ENCODE peak calls at places on chromosomes 13 and 19, in four cellular contexts. One of them, this sample, is unnamed.

GRCh38 chr19:6250024-6250605 is 29.7 kb downstream of the MLLT1 start:
- DNase-seq in HT-29: no peak
- DNase-seq in stimulated activated CD4-positive, alpha-beta T cell treated with anti-CD3 and anti-CD28 coated beads, Interleukin-2, amount 100 ng/mL, for 48 hours: no peak
- DNase-seq in NCI-H2029 treated with DMSO at 0.1 percent for 48 hours: no peak
- DNase-seq in this sample: no peak

GRCh38 chr13:62357887-62358645 is 942.4 kb upstream of the PCDH20 start:
- DNase-seq in NCI-H2029 treated with DMSO at 0.1 percent for 48 hours: no peak
- DNase-seq in stimulated activated CD4-positive, alpha-beta T cell treated with anti-CD3 and anti-CD28 coated beads, Interleukin-2, amount 100 ng/mL, for 48 hours: no peak
- DNase-seq in HT-29: peak; percentile 80
- DNase-seq in this sample: no peak

GRCh38 chr13:70249332-70250064 is 141.2 kb upstream of the KLHL1 start:
- DNase-seq in HT-29: peak; percentile 63
- DNase-seq in NCI-H2029 treated with DMSO at 0.1 percent for 48 hours: peak; percentile 26
- DNase-seq in stimulated activated CD4-positive, alpha-beta T cell treated with anti-CD3 and anti-CD28 coated beads, Interleukin-2, amount 100 ng/mL, for 48 hours: no peak
- DNase-seq in this sample: no peak

GRCh38 chr19:18500376-18500775 is 21.5 kb downstream of the ELL start:
- DNase-seq in HT-29: no peak
- DNase-seq in stimulated activated CD4-positive, alpha-beta T cell treated with anti-CD3 and anti-CD28 coated beads, Interleukin-2, amount 100 ng/mL, for 48 hours: no peak
- DNase-seq in NCI-H2029 treated with DMSO at 0.1 percent for 48 hours: no peak
- DNase-seq in this sample: no peak

GRCh38 chr19:30449191-30449590 is 77.0 kb downstream of the ZNF536 start:
- DNase-seq in stimulated activated CD4-positive, alpha-beta T cell treated with anti-CD3 and anti-CD28 coated beads, Interleukin-2, amount 100 ng/mL, for 48 hours: no peak
- DNase-seq in NCI-H2029 treated with DMSO at 0.1 percent for 48 hours: no peak
- DNase-seq in HT-29: no peak
- DNase-seq in this sample: no peak

GRCh38 chr19:51467864-51468544 is 9.8 kb upstream of the SIGLEC8 start:
- DNase-seq in HT-29: peak; percentile 13
- DNase-seq in NCI-H2029 treated with DMSO at 0.1 percent for 48 hours: no peak
- DNase-seq in stimulated activated CD4-positive, alpha-beta T cell treated with anti-CD3 and anti-CD28 coated beads, Interleukin-2, amount 100 ng/mL, for 48 hours: no peak
- DNase-seq in this sample: no peak

GRCh38 chr13:93289842-93290241 is 63.2 kb downstream of the GPC6 start:
- DNase-seq in NCI-H2029 treated with DMSO at 0.1 percent for 48 hours: peak; percentile 18
- DNase-seq in HT-29: no peak
- DNase-seq in stimulated activated CD4-positive, alpha-beta T cell treated with anti-CD3 and anti-CD28 coated beads, Interleukin-2, amount 100 ng/mL, for 48 hours: no peak
- DNase-seq in this sample: no peak

GRCh38 chr19:53659292-53659691 is 27.5 kb downstream of the DPRX start:
- DNase-seq in HT-29: peak; percentile 81
- DNase-seq in NCI-H2029 treated with DMSO at 0.1 percent for 48 hours: no peak
- DNase-seq in stimulated activated CD4-positive, alpha-beta T cell treated with anti-CD3 and anti-CD28 coated beads, Interleukin-2, amount 100 ng/mL, for 48 hours: no peak
- DNase-seq in this sample: no peak

GRCh38 chr19:45528149-45528743 is 21.0 kb downstream of the VASP start:
- DNase-seq in HT-29: peak; percentile 98
- DNase-seq in NCI-H2029 treated with DMSO at 0.1 percent for 48 hours: no peak
- DNase-seq in stimulated activated CD4-positive, alpha-beta T cell treated with anti-CD3 and anti-CD28 coated beads, Interleukin-2, amount 100 ng/mL, for 48 hours: no peak
- DNase-seq in this sample: no peak

GRCh38 chr19:17686027-17686511 is 2.1 kb downstream of the UNC13A start:
- DNase-seq in stimulated activated CD4-positive, alpha-beta T cell treated with anti-CD3 and anti-CD28 coated beads, Interleukin-2, amount 100 ng/mL, for 48 hours: no peak
- DNase-seq in HT-29: no peak
- DNase-seq in NCI-H2029 treated with DMSO at 0.1 percent for 48 hours: no peak
- DNase-seq in this sample: no peak

GRCh38 chr19:46611791-46612190 is 10.7 kb downstream of the CALM3 start:
- DNase-seq in stimulated activated CD4-positive, alpha-beta T cell treated with anti-CD3 and anti-CD28 coated beads, Interleukin-2, amount 100 ng/mL, for 48 hours: no peak
- DNase-seq in HT-29: no peak
- DNase-seq in NCI-H2029 treated with DMSO at 0.1 percent for 48 hours: no peak
- DNase-seq in this sample: no peak

GRCh38 chr19:47598407-47599349 is 10.3 kb upstream of the BICRA start:
- DNase-seq in HT-29: peak; percentile 79
- DNase-seq in stimulated activated CD4-positive, alpha-beta T cell treated with anti-CD3 and anti-CD28 coated beads, Interleukin-2, amount 100 ng/mL, for 48 hours: no peak
- DNase-seq in NCI-H2029 treated with DMSO at 0.1 percent for 48 hours: no peak
- DNase-seq in this sample: no peak

GRCh38 chr13:42814868-42815267 is 33.5 kb downstream of the FAM216B start:
- DNase-seq in HT-29: no peak
- DNase-seq in stimulated activated CD4-positive, alpha-beta T cell treated with anti-CD3 and anti-CD28 coated beads, Interleukin-2, amount 100 ng/mL, for 48 hours: no peak
- DNase-seq in NCI-H2029 treated with DMSO at 0.1 percent for 48 hours: no peak
- DNase-seq in this sample: no peak

GRCh38 chr19:38082256-38083118 is 141.5 kb downstream of the DPF1 start:
- DNase-seq in HT-29: no peak
- DNase-seq in stimulated activated CD4-positive, alpha-beta T cell treated with anti-CD3 and anti-CD28 coated beads, Interleukin-2, amount 100 ng/mL, for 48 hours: no peak
- DNase-seq in NCI-H2029 treated with DMSO at 0.1 percent for 48 hours: no peak
- DNase-seq in this sample: no peak

GRCh38 chr13:114068723-114069322 is 63.6 kb downstream of the RASA3 start:
- DNase-seq in HT-29: peak; percentile 75
- DNase-seq in stimulated activated CD4-positive, alpha-beta T cell treated with anti-CD3 and anti-CD28 coated beads, Interleukin-2, amount 100 ng/mL, for 48 hours: no peak
- DNase-seq in NCI-H2029 treated with DMSO at 0.1 percent for 48 hours: no peak
- DNase-seq in this sample: no peak

GRCh38 chr13:59364508-59365187 is 799.1 kb downstream of the DIAPH3 start:
- DNase-seq in stimulated activated CD4-positive, alpha-beta T cell treated with anti-CD3 and anti-CD28 coated beads, Interleukin-2, amount 100 ng/mL, for 48 hours: no peak
- DNase-seq in HT-29: no peak
- DNase-seq in NCI-H2029 treated with DMSO at 0.1 percent for 48 hours: no peak
- DNase-seq in this sample: no peak

GRCh38 chr19:3984584-3984907 is 717 bp downstream of the EEF2 start:
- DNase-seq in HT-29: no peak
- DNase-seq in stimulated activated CD4-positive, alpha-beta T cell treated with anti-CD3 and anti-CD28 coated beads, Interleukin-2, amount 100 ng/mL, for 48 hours: no peak
- DNase-seq in NCI-H2029 treated with DMSO at 0.1 percent for 48 hours: no peak
- DNase-seq in this sample: no peak

GRCh38 chr13:109331898-109332297 is 454.5 kb downstream of the IRS2 start:
- DNase-seq in stimulated activated CD4-positive, alpha-beta T cell treated with anti-CD3 and anti-CD28 coated beads, Interleukin-2, amount 100 ng/mL, for 48 hours: no peak
- DNase-seq in NCI-H2029 treated with DMSO at 0.1 percent for 48 hours: peak; percentile 84
- DNase-seq in HT-29: peak; percentile 23
- DNase-seq in this sample: peak; percentile 88

GRCh38 chr13:68895696-68896095 is 1211.9 kb upstream of the ATXN8OS start:
- DNase-seq in HT-29: no peak
- DNase-seq in stimulated activated CD4-positive, alpha-beta T cell treated with anti-CD3 and anti-CD28 coated beads, Interleukin-2, amount 100 ng/mL, for 48 hours: no peak
- DNase-seq in NCI-H2029 treated with DMSO at 0.1 percent for 48 hours: no peak
- DNase-seq in this sample: no peak

GRCh38 chr13:37118002-37118401 is 12.5 kb upstream of the CSNK1A1L start:
- DNase-seq in NCI-H2029 treated with DMSO at 0.1 percent for 48 hours: no peak
- DNase-seq in stimulated activated CD4-positive, alpha-beta T cell treated with anti-CD3 and anti-CD28 coated beads, Interleukin-2, amount 100 ng/mL, for 48 hours: no peak
- DNase-seq in HT-29: no peak
- DNase-seq in this sample: no peak